ENCODE peak calls at places on chromosomes 7 and 10, in four cellular contexts. K, M, E and W are unnamed samples.

GRCh38 chr10:109741712-109742111 is 181.6 kb downstream of the XPNPEP1 start:
- DNase-seq in K (no peak), M (no peak), E (no peak), W (no peak)

GRCh38 chr10:9016930-9017329 is 962.4 kb downstream of the GATA3 start:
- DNase-seq in K (no peak), M (no peak), E (no peak), W (no peak)

GRCh38 chr10:78541528-78542470 is 508.1 kb downstream of the RPS24 start:
- DNase-seq in K (no peak), M (peak; percentile 77), E (no peak), W (no peak)

GRCh38 chr7:96328016-96328415 is 6.1 kb upstream of the SLC25A13 start:
- DNase-seq in K (no peak), M (no peak), E (no peak), W (no peak)

GRCh38 chr7:134167250-134167649 is 40.1 kb downstream of the LRGUK start:
- DNase-seq in K (no peak), M (no peak), E (no peak), W (no peak)

GRCh38 chr10:70978816-70979215 is 90.5 kb upstream of the PCBD1 start:
- DNase-seq in K (no peak), M (no peak), E (no peak), W (no peak)

GRCh38 chr7:7556852-7557251 is 9.8 kb upstream of the MIOS start:
- DNase-seq in K (no peak), M (no peak), E (no peak), W (no peak)

GRCh38 chr7:30969604-30969970 is 5.8 kb downstream of the GHRHR start:
- DNase-seq in K (no peak), M (no peak), E (no peak), W (no peak)

GRCh38 chr7:45108863-45109262 is 2.6 kb downstream of the TBRG4 start:
- DNase-seq in K (no peak), M (no peak), E (no peak), W (no peak)

GRCh38 chr10:127908106-127908957 is 1.4 kb downstream of the PTPRE start:
- DNase-seq in K (peak; percentile 11), M (peak; percentile 73), E (no peak), W (no peak)

GRCh38 chr10:133378251-133379096 is 588 bp upstream of the PAOX start:
- DNase-seq in K (peak; percentile 63), M (peak; percentile 31), E (peak; percentile 58), W (peak; percentile 31)

GRCh38 chr7:142377567-142377966 is 119.7 kb upstream of the PRSS58 start:
- DNase-seq in K (no peak), M (no peak), E (no peak), W (no peak)

GRCh38 chr10:27794157-27794556 is 48.5 kb upstream of the MKX start:
- DNase-seq in K (no peak), M (peak; percentile 6), E (no peak), W (peak; percentile 54)

GRCh38 chr7:106127984-106128780 is 16.1 kb upstream of the SYPL1 start:
- DNase-seq in K (no peak), M (no peak), E (no peak), W (no peak)

GRCh38 chr10:71719042-71719441 is 536 bp downstream of the C10orf105 start:
- DNase-seq in K (no peak), M (no peak), E (no peak), W (no peak)

GRCh38 chr7:563629-564170 is 44.1 kb upstream of the PDGFA start:
- DNase-seq in K (no peak), M (no peak), E (no peak), W (no peak)

GRCh38 chr7:25431956-25432355 is 203.7 kb upstream of the NPVF start:
- DNase-seq in K (peak; percentile 9), M (no peak), E (no peak), W (no peak)

GRCh38 chr7:50588937-50589336 is 23.7 kb upstream of the DDC start:
- DNase-seq in K (no peak), M (no peak), E (no peak), W (no peak)

GRCh38 chr10:97475936-97476594 is 22.2 kb downstream of the MMS19 start:
- DNase-seq in K (no peak), M (peak; percentile 66), E (no peak), W (no peak)

GRCh38 chr10:61411651-61412050 is 41.5 kb downstream of the TMEM26 start:
- DNase-seq in K (no peak), M (peak; percentile 30), E (no peak), W (no peak)

GRCh38 chr10:61408065-61408464 is 45.1 kb downstream of the TMEM26 start:
- DNase-seq in K (no peak), M (peak; percentile 83), E (no peak), W (no peak)

GRCh38 chr10:61409132-61409531 is 44.0 kb downstream of the TMEM26 start:
- DNase-seq in K (no peak), M (no peak), E (no peak), W (no peak)

GRCh38 chr10:61406282-61406681 is 46.9 kb downstream of the TMEM26 start:
- DNase-seq in K (no peak), M (no peak), E (no peak), W (no peak)

DNA sequence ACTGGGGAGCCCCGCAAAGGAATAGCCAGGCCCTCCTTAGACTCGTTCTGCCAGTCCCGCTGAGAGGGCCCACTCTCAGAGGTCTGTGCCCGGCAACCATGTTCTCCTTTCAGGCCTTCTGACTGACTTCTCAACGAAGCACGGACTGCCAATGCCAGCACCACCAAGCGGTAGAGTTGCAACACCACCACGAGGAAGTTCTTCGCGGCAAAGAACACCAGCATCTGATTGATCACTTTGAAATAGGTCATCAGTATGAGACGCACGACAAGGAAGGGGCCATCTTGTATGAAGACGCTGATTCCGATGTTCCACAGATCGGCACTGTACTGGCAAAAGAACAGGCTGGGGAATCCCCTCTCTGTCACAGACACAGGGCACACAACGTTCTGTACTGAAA is 42.8 kb downstream of the TMEM26 start:
- DNase-seq in K (no peak), M (no peak), E (no peak), W (no peak)
- H3K4me1 ChIP-seq in K (no peaks in the 10 kb centered on the region), M (no peaks in the 10 kb centered on the region), E (no peaks in the 10 kb centered on the region), W (no peaks in the 10 kb centered on the region)

DNA sequence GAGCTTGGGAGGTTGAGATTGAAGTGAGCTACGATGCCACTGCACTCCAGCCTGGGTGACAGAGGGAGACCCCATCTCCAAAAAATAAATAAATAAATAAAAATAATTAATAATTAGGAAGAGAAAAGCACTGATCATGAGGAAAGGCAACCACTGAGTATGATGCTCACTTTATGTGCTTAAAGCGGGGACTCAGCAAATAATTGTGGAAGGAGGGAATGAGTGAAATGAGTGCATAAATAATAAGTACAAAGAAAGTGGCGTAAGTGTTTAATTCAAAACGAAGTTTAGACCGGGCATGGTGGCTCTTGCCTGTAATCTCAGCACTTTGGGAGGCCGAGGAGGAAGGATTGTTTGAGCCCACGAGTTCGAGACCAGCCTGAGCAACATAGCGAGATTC is 94.9 kb upstream of the MKLN1 start:
- DNase-seq in K (no peak), M (no peak), E (no peak), W (no peak)
- H3K27ac ChIP-seq in K (no peak overlapping the region), M (no peak overlapping the region), E (no peak overlapping the region), W (no peak overlapping the region)

DNA sequence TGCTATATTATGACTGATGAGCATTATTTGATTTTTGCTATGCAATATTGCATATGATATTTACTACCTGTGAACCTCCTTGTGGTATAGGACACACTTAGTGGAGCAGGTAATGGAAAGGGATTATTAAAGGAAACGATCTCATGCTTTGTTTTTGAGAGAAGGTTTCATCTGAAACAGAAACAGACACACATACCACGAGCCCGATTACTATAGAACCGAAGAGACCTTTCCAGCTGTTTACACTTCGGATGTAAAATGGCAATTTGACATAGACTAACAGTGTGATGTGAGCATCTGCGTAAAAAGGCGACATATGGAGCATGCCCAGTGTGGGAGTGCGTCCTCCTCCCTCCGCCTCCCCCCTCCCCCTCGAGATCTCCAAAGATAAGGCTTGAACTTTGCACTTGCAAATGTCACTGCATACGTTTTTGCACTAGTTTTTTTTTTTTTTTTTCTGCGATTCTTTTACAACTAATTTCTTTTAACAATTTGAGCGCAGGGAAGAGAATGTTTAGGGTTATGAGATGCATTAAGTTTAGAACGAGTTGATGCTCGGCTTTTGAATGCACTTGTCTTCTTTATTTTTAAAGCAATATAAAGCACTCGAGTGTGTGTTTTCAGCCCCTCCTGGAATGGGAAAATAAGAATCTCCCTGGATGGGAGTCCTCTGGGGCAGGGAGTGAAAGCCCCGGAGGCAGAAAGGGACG is 251.0 kb downstream of the NSUN6 start:
- DNase-seq in K (no peak), M (peak; percentile 52), E (no peak), W (peak; percentile 1)
- H3K4me3 ChIP-seq in K (no peak overlapping the region), M (peak overlapping the region; percentile 18), E (no peak overlapping the region), W (no peak overlapping the region)

GRCh38 chr7:34991938-34992840 is 45.1 kb downstream of the DPY19L1 start:
- DNase-seq in K (no peak), M (peak; percentile 52), E (peak; percentile 31), W (no peak)
- H3K4me1 ChIP-seq in K (no peaks in the 10 kb centered on the region), M (no peaks in the 10 kb centered on the region), E (peaks cover 9% of the 10 kb centered on the region), W (no peaks in the 10 kb centered on the region)